ENCODE peak calls at places on chromosomes 1 and 21, in nine cellular contexts. P, T, X, G, E, Y, Z, W and D are unnamed samples.

GRCh38 chr1:222243902-222244301 is 304.0 kb downstream of the HHIPL2 start:
- DNase-seq in P (peak), T (no peak), X (no peak), G (no peak), E (no peak), Y (no peak), Z (no peak), W (no peak), D (no peak)

GRCh38 chr1:203769505-203770343 is 4.7 kb downstream of the LAX1 start:
- DNase-seq in P (peak), T (peak), X (no peak), G (peak), E (peak), Y (no peak), Z (peak), W (peak), D (peak)

GRCh38 chr1:46342084-46342656 is 1.6 kb downstream of the NSUN4 start:
- DNase-seq in P (peak), T (peak), X (peak), G (peak), E (no peak), Y (peak), Z (peak), W (no peak), D (no peak)

GRCh38 chr1:72281144-72281543 is 1.2 kb downstream of the NEGR1 start:
- DNase-seq in P (peak), T (peak), X (no peak), G (no peak), E (no peak), Y (no peak), Z (peak), W (no peak), D (no peak)

GRCh38 chr1:20867062-20867461 is 80.0 kb upstream of the HP1BP3 start:
- DNase-seq in P (no peak), T (no peak), X (no peak), G (no peak), E (no peak), Y (peak), Z (no peak), W (no peak), D (no peak)

GRCh38 chr1:59947047-59947938 is 20.7 kb upstream of the CYP2J2 start:
- DNase-seq in P (peak), T (peak), X (peak), G (peak), E (peak), Y (peak), Z (peak), W (peak), D (peak)

GRCh38 chr1:54080598-54081049 is 27.2 kb downstream of the TCEANC2 start:
- DNase-seq in P (no peak), T (no peak), X (no peak), G (no peak), E (no peak), Y (no peak), Z (no peak), W (no peak), D (no peak)

GRCh38 chr21:33025106-33025470 is 647 bp upstream of the OLIG2 start:
- DNase-seq in P (no peak), T (no peak), X (peak), G (no peak), E (no peak), Y (no peak), Z (no peak), W (no peak), D (no peak)

GRCh38 chr1:112464501-112464900 is 44.3 kb upstream of the WNT2B start:
- DNase-seq in P (no peak), T (no peak), X (no peak), G (no peak), E (peak), Y (peak), Z (no peak), W (no peak), D (no peak)

GRCh38 chr21:38301321-38302214 is 44.8 kb downstream of the KCNJ15 start:
- DNase-seq in P (no peak), T (no peak), X (no peak), G (no peak), E (no peak), Y (no peak), Z (no peak), W (no peak), D (no peak)

GRCh38 chr21:38299651-38300050 is 42.9 kb downstream of the KCNJ15 start:
- DNase-seq in P (no peak), T (no peak), X (no peak), G (no peak), E (no peak), Y (no peak), Z (no peak), W (no peak), D (no peak)

GRCh38 chr21:38298833-38299232 is 42.0 kb downstream of the KCNJ15 start:
- DNase-seq in P (no peak), T (no peak), X (no peak), G (no peak), E (no peak), Y (no peak), Z (no peak), W (no peak), D (no peak)

GRCh38 chr21:38297871-38298270 is 41.1 kb downstream of the KCNJ15 start:
- DNase-seq in P (no peak), T (no peak), X (no peak), G (no peak), E (no peak), Y (no peak), Z (no peak), W (no peak), D (no peak)

DNA sequence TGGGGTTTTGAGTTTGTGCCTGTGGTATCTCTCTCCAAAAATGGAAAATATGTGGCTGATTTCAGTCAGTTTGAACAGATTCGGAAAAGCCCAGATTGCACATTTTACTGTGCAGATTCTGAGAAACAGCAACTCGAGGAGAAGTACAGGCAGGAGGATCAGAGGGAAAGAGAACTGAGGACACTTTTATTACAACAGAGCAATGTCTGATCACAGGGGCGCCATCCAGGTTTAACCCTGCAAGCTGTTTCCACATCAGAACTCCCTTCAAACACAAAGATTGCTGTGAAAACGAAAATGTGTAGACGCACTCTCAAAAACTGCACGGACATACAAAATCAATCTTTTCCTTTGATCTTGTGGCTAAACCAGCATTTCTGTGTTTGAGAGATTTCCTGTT is 43.4 kb downstream of the KCNJ15 start:
- DNase-seq in P (no peak), T (no peak), X (no peak), G (no peak), E (no peak), Y (no peak), Z (peak), W (no peak), D (no peak)
- H3K4me3 ChIP-seq in P (no peak), T (no peak), X (no peak), G (no peak), E (no peak), Y (no peak), Z (no peak), W (no peak), D (no peak)

DNA sequence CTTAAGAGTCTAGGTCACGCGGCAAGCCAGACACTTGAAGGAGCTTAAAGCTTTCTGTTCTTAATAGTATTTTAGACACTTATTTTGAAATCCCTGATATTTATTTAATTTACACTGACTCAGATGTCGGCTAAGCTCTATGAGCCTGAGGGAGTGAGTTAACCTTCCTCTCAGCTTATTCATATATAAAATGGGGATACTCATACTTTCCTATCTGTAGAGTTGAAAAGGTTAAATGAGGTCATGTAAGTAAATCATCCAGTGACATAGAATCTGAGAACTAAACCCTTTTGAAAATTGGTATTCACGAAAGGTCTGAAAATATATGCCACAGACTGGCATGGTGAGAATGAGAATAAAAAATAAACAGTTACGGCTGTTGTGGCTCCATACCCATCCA is 1.4 kb upstream of the GPR161 start:
- DNase-seq in P (peak), T (no peak), X (no peak), G (no peak), E (no peak), Y (peak), Z (no peak), W (no peak), D (no peak)
- H3K4me3 ChIP-seq in P (no peak), T (no peak), X (no peak), G (no peak), E (no peak), Y (no peak), Z (no peak), W (no peak), D (no peak)

GRCh38 chr1:215554865-215555264 is 12.2 kb upstream of the KCTD3 start:
- DNase-seq in P (no peak), T (no peak), X (no peak), G (no peak), E (no peak), Y (no peak), Z (no peak), W (no peak), D (no peak)

GRCh38 chr1:215557992-215558626 is 9.0 kb upstream of the KCTD3 start:
- DNase-seq in P (no peak), T (no peak), X (no peak), G (no peak), E (no peak), Y (no peak), Z (no peak), W (no peak), D (no peak)

GRCh38 chr1:215556996-215557395 is 10.1 kb upstream of the KCTD3 start:
- DNase-seq in P (no peak), T (no peak), X (no peak), G (no peak), E (no peak), Y (no peak), Z (no peak), W (no peak), D (no peak)

GRCh38 chr1:215555531-215555930 is 11.6 kb upstream of the KCTD3 start:
- DNase-seq in P (no peak), T (no peak), X (no peak), G (no peak), E (no peak), Y (no peak), Z (no peak), W (no peak), D (no peak)

DNA sequence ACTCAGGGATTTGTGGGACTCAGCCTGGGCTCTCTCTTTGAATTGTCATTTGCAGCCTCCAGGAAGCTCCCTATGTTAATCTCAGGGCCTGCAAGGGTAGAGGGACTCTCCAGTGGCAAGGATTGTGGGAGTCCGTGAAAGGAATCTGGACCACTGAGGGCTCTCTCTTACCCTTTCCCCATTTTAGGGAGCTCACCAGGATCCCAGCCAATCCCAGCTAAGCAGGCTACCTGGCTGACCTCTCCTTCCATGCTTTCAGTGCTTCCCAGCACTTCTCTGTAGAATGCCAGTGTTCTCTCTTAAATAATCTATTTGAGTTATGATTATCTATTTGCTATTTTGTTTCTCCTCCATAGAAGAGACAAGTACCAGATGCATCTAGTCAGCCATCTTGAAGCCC is 9.6 kb upstream of the KCTD3 start:
- DNase-seq in P (no peak), T (no peak), X (no peak), G (no peak), E (no peak), Y (no peak), Z (no peak), W (no peak), D (no peak)
- H3K4me3 ChIP-seq in P (no peak), T (no peak), X (no peak), G (no peak), E (no peak), Y (no peak), Z (no peak), W (no peak), D (no peak)

DNA sequence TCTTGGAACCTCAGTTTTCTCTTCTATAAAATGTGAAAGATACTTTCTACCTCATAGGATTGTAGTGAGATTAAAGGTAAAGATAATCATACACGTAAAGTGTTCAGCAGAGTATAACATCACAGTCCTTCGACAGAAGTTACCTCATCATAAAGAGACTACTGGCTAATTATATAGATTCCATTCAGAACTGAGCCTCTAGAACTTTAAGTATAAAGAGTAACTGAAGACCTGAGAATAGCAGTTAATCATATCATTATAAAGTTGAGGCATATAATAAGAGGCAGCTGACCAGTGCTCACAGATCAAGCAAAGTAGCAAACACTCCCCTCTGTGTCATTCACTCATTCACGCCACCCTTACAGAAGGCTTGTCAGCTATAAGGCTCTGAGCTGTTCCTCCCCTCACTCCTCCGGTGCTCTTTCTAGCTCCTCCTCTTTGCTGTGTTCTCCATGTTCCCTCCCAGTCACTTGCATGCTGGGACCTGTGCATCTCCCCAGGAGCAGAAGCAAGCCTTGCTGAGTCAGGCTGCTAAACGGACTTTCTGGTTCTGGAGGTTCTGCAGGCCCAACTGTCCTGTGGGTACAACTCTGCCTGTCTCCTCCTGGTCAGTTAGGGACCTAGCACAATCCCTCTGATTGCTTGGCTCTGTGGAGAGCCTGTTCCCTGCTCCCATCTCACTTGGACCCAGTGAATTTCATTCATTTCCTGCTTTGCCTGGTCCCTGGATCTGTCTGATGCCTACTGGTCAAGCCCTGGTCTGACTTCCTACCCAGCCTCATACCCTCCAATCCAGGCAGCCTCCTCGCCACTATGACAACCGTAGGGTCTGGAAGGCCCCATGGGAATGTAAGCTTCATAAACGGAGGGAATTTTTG is 28.3 kb upstream of the LY9 start:
- DNase-seq in P (no peak), T (no peak), X (no peak), G (no peak), E (no peak), Y (no peak), Z (no peak), W (no peak), D (no peak)
- H3K4me3 ChIP-seq in P (no peak), T (no peak), X (no peak), G (no peak), E (no peak), Y (no peak), Z (no peak), W (no peak), D (no peak)

GRCh38 chr1:172109357-172109756 is 268.1 kb downstream of the DNM3 start:
- DNase-seq in P (no peak), T (peak), X (no peak), G (no peak), E (no peak), Y (no peak), Z (no peak), W (no peak), D (no peak)
- H3K4me3 ChIP-seq in P (no peak), T (no peak), X (no peak), G (no peak), E (no peak), Y (no peak), Z (no peak), W (no peak), D (no peak)

GRCh38 chr1:11802616-11802972 is 3.2 kb downstream of the MTHFR start:
- DNase-seq in P (no peak), T (peak), X (peak), G (no peak), E (no peak), Y (no peak), Z (peak), W (no peak), D (no peak)
- H3K4me3 ChIP-seq in P (peak), T (peak), X (peak), G (peak), E (no peak), Y (no peak), Z (peak), W (peak), D (peak)

DNA sequence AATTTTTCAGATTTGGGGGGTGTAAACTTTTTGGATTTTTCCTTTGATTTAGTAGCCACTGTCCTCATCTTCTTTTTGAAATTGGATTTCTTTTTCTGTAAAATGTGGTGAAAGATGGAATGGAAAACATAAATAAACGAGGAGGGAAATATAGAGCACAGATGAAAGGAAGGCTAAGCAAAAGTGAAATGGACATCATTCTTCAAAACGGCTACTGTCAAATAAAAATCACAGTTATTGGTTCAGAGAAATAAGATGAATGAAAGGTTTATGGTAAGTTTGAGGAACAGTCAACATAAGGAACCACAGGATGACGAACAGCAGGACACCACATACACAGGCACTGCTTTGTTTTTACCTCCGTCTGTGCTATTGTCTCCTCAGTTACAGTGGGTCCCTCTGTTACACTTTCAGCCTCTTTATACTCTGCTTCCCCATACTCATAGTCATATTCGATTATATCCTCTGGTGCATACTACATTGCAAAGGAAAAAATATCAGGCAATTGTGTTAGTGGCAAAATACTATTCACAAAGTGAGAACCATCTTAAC is 82.4 kb downstream of the COL11A1 start:
- DNase-seq in P (no peak), T (no peak), X (peak), G (no peak), E (no peak), Y (no peak), Z (no peak), W (no peak), D (no peak)
- H3K4me3 ChIP-seq in P (no peak), T (no peak), X (no peak), G (no peak), E (no peak), Y (no peak), Z (no peak), W (no peak), D (no peak)

DNA sequence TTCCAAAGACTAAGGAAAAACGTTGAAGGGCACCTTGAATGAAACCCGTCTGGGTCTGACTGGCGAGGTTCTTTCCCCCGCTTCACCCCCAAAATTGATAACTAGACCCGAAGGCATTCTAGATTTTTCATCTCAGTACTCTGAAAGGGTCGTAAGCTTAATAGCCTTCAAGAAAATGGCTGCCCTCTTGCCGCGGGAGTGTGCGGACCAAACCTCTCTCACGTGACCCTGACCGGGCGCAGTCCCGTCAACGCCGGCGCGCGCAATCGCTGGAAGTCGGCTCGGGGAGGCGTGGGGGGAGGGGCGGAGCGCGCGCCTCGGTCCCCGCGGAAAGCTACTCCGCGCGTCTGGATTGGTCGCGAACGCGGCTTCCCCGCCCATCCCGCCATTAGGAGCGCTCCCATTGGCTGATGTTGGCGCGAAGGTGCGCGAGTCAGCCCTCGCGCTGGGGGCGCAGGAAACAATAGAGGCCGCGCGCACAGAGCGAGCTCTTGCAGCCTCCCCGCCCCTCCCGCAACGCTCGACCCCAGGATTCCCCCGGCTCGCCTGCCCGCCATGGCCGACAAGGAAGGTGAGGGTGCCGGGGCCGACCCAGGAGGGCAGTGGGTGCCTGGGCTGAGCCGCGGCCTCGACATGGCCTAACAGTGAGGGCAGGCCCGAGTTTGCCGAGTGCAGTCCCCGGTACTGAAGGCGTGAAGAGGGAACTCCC is at the start of gene RBBP4:
- DNase-seq in P (peak), T (peak), X (peak), G (peak), E (peak), Y (peak), Z (peak), W (peak), D (peak)
- H3K4me3 ChIP-seq in P (peak), T (peak), X (peak), G (peak), E (peak), Y (peak), Z (peak), W (peak), D (peak)

GRCh38 chr21:29145837-29146453 is 15.5 kb downstream of the MAP3K7CL start:
- DNase-seq in P (no peak), T (no peak), X (no peak), G (no peak), E (no peak), Y (no peak), Z (no peak), W (no peak), D (no peak)

GRCh38 chr21:29148535-29148934 is 18.1 kb downstream of the MAP3K7CL start:
- DNase-seq in P (no peak), T (peak), X (no peak), G (no peak), E (no peak), Y (no peak), Z (peak), W (no peak), D (no peak)

GRCh38 chr21:29146726-29147125 is 16.3 kb downstream of the MAP3K7CL start:
- DNase-seq in P (no peak), T (peak), X (no peak), G (no peak), E (no peak), Y (no peak), Z (peak), W (no peak), D (no peak)

GRCh38 chr21:29145354-29145782 is 14.9 kb downstream of the MAP3K7CL start:
- DNase-seq in P (peak), T (peak), X (no peak), G (peak), E (no peak), Y (peak), Z (peak), W (peak), D (peak)

DNA sequence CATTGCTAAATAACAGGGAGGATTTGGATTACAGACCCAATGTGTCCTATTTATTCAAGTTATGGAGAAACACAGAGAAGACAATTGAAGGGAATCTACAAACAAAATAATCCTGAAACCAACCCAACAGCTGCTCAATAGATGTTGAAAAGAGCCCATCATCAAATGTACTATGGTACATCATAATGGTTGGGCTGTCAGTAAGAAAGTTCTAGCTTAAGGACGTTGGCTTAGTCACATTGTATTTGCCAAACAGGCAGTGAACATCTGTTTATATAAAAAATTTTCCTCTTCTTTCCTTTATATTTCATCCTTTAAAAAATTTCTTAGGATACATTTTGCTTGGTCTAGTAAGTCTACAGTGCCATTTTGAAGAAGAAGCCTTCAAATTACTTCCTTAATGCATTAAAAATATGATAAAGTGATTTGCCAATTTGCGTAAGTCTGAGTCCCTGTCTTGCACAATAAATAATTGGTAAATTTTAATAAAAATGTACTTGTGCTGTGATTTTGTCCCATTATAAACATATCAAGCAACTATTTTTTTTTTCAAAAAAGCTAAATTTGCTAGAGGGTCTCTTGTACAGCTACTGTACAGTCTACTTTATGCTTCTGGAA is 14.4 kb downstream of the MAP3K7CL start:
- DNase-seq in P (peak), T (peak), X (no peak), G (no peak), E (no peak), Y (peak), Z (peak), W (no peak), D (no peak)
- H3K4me3 ChIP-seq in P (no peak), T (no peak), X (no peak), G (no peak), E (no peak), Y (no peak), Z (no peak), W (no peak), D (no peak)